ENCODE peak calls at places on chromosomes 2 and 18, in seven cellular contexts. E, W, H, O, I, F and N are unnamed samples. For H3K36me3, the result is how much of the 10 kb centered on the place peaks cover.

GRCh38 chr2:41283079-41283765 is 764.6 kb upstream of the PKDCC start:
- DNase-seq in E (no peak), W (no peak), H (no peak), O (no peak), I (no peak), F (no peak), N (no peak)

GRCh38 chr18:2148823-2149222 is 422.5 kb downstream of the METTL4 start:
- DNase-seq in E (no peak), W (no peak), H (no peak), O (no peak), I (no peak), F (no peak), N (no peak)

GRCh38 chr2:135819211-135819610 is 17.8 kb downstream of the LCT start:
- DNase-seq in E (no peak), W (no peak), H (no peak), O (no peak), I (no peak), F (no peak), N (peak)

GRCh38 chr2:168751104-168751768 is 51.2 kb upstream of the NOSTRIN start:
- DNase-seq in E (peak), W (no peak), H (no peak), O (no peak), I (no peak), F (no peak), N (no peak)

GRCh38 chr2:55146266-55146665 is 85.8 kb downstream of the CLHC1 start:
- DNase-seq in E (no peak), W (no peak), H (no peak), O (no peak), I (no peak), F (no peak), N (no peak)

GRCh38 chr2:191870744-191871143 is 23.9 kb upstream of the CAVIN2 start:
- DNase-seq in E (no peak), W (no peak), H (no peak), O (no peak), I (no peak), F (no peak), N (peak)

GRCh38 chr2:37300578-37300977 is 24.1 kb downstream of the PRKD3 start:
- DNase-seq in E (no peak), W (no peak), H (no peak), O (no peak), I (no peak), F (no peak), N (no peak)

GRCh38 chr2:174561283-174562275 is 36.0 kb downstream of the WIPF1 start:
- DNase-seq in E (no peak), W (peak), H (peak), O (no peak), I (no peak), F (peak), N (no peak)

GRCh38 chr18:57440331-57441101 is 5.3 kb downstream of the ONECUT2 start:
- DNase-seq in E (no peak), W (no peak), H (no peak), O (no peak), I (no peak), F (no peak), N (no peak)

GRCh38 chr2:74007120-74007519 is 22.4 kb downstream of the TET3 start:
- DNase-seq in E (no peak), W (no peak), H (no peak), O (no peak), I (no peak), F (no peak), N (peak)
- H3K4me3 ChIP-seq in E (no peak), W (no peak), H (no peak), O (no peak), I (no peak), F (no peak), N (no peak)

DNA sequence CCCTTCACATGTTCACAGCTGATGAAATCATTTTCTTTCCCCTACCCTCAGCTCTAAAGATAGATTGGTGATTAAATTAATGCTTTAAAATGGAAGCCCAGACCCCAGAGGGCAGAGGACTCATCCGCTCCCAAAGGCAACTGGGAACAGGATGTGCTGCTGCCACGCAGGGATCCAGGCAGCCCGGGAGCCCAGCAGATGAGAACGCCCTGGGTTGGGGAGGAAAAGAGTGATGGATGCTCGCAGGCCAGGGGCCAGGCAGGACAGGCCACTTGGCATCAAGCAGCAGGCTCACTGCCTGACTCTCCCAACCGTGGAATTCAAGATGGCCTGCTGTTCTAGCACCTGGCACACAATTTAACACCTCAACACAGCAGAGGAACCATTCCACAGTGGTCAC is 41.3 kb downstream of the HDHD2 start:
- DNase-seq in E (no peak), W (peak), H (no peak), O (no peak), I (no peak), F (no peak), N (no peak)
- H3K36me3 ChIP-seq in E (under half), W (half or more), H (half or more), O (under half), I (under half), F (under half), N (under half)

GRCh38 chr2:178225011-178225817 is 30.9 kb downstream of the OSBPL6 start:
- DNase-seq in E (no peak), W (no peak), H (no peak), O (no peak), I (no peak), F (no peak), N (no peak)
- H3K4me3 ChIP-seq in E (no peak), W (no peak), H (no peak), O (no peak), I (no peak), F (no peak), N (no peak)

GRCh38 chr2:206784559-206785353 is 19.4 kb downstream of the FASTKD2 start:
- DNase-seq in E (no peak), W (no peak), H (no peak), O (no peak), I (no peak), F (no peak), N (no peak)

GRCh38 chr2:206780671-206781070 is 15.3 kb downstream of the FASTKD2 start:
- DNase-seq in E (no peak), W (no peak), H (no peak), O (no peak), I (no peak), F (no peak), N (no peak)

GRCh38 chr2:206783718-206784117 is 18.3 kb downstream of the FASTKD2 start:
- DNase-seq in E (no peak), W (no peak), H (no peak), O (no peak), I (no peak), F (no peak), N (no peak)
- H3K36me3 ChIP-seq in E (half or more), W (half or more), H (half or more), O (under half), I (half or more), F (under half), N (half or more)